ENCODE peak calls at places on chromosomes 11 and 22, in four cellular contexts. D, U, H and R are unnamed samples.

GRCh38 chr11:75639752-75640151 is 29.1 kb downstream of the MAP6 start:
- DNase-seq in D (peak; percentile 52), U (no peak), H (peak; percentile 31), R (peak; percentile 60)

GRCh38 chr11:27022659-27023251 is 17.9 kb upstream of the BBOX1 start:
- DNase-seq in D (no peak), U (no peak), H (no peak), R (no peak)

GRCh38 chr22:39287076-39287743 is 32.2 kb downstream of the RPL3 start:
- DNase-seq in D (no peak), U (no peak), H (no peak), R (peak; percentile 42)

GRCh38 chr11:27468643-27469332 is 3.8 kb downstream of the LGR4 start:
- DNase-seq in D (no peak), U (no peak), H (peak; percentile 33), R (no peak)

GRCh38 chr11:116343270-116343669 is 429.5 kb downstream of the BUD13 start:
- DNase-seq in D (no peak), U (no peak), H (no peak), R (peak; percentile 20)

GRCh38 chr11:64267207-64267945 is 16.0 kb downstream of the PLCB3 start:
- DNase-seq in D (no peak), U (no peak), H (peak; percentile 33), R (no peak)

GRCh38 chr11:833114-833791 is 501 bp downstream of the CD151 start:
- DNase-seq in D (no peak), U (no peak), H (no peak), R (no peak)

GRCh38 chr11:42066113-42066512 is 606.7 kb upstream of the LRRC4C start:
- DNase-seq in D (no peak), U (no peak), H (no peak), R (no peak)

GRCh38 chr22:39220897-39221850 is 23.6 kb downstream of the PDGFB start:
- DNase-seq in D (no peak), U (no peak), H (no peak), R (no peak)

GRCh38 chr11:111796696-111797095 is 30.5 kb upstream of the PPP2R1B start:
- DNase-seq in D (no peak), U (no peak), H (no peak), R (no peak)

GRCh38 chr11:68670208-68670992 is 13.9 kb upstream of the GAL start:
- DNase-seq in D (no peak), U (no peak), H (no peak), R (no peak)

GRCh38 chr22:30192427-30192826 is 54.1 kb downstream of the LIF start:
- DNase-seq in D (no peak), U (no peak), H (no peak), R (no peak)

GRCh38 chr11:77193915-77194830 is 66.1 kb downstream of the MYO7A start:
- DNase-seq in D (no peak), U (no peak), H (no peak), R (no peak)

GRCh38 chr11:114762437-114762836 is 84.1 kb downstream of the NXPE2 start:
- DNase-seq in D (peak; percentile 50), U (peak; percentile 15), H (peak; percentile 21), R (peak; percentile 44)

DNA sequence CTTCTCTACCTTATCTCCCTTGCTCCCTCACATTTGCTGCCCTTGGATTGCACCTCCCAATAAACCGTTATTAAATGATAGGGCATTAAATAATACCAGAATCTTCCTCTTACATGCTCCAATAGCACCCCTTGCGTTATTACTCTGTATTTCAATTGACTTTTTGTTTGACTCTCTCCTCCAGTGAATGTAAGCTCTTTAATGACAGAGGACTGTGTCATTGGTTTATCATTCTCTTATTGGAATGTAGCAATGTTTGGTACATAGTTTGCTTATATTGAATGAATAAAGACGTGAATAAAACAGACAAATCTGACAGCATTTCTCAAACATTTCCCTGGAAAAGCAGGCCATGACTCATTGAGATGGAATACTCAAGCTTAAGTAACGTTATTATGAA is 8.7 kb upstream of the MPEG1 start:
- DNase-seq in D (no peak), U (no peak), H (no peak), R (no peak)
- TF ChIP-seq CTCF in D (no peak), U (no peak), H (no peak), R (no peak)

GRCh38 chr22:36075724-36076123 is 47.1 kb upstream of the RBFOX2 start:
- DNase-seq in D (no peak), U (no peak), H (no peak), R (no peak)
- H3K4me3 ChIP-seq in D (no peak overlapping the region), U (no peak overlapping the region), H (no peak overlapping the region), R (no peak overlapping the region)

GRCh38 chr11:65604258-65604657 is 8.7 kb upstream of the KCNK7 start:
- DNase-seq in D (no peak), U (no peak), H (no peak), R (no peak)

GRCh38 chr11:65609711-65610110 is 4.3 kb downstream of the MAP3K11 start:
- DNase-seq in D (no peak), U (no peak), H (no peak), R (no peak)

GRCh38 chr11:65609236-65609635 is 4.8 kb downstream of the MAP3K11 start:
- DNase-seq in D (no peak), U (no peak), H (no peak), R (no peak)

GRCh38 chr11:65607614-65608426 is 6.2 kb downstream of the MAP3K11 start:
- DNase-seq in D (no peak), U (no peak), H (no peak), R (no peak)

GRCh38 chr11:65606876-65607613 is 7.0 kb downstream of the MAP3K11 start:
- DNase-seq in D (peak; percentile 92), U (peak; percentile 46), H (peak; percentile 96), R (peak; percentile 98)
- TF ChIP-seq POLR2A in D (no peak), U (no peak), H (no peak), R (no peak)

DNA sequence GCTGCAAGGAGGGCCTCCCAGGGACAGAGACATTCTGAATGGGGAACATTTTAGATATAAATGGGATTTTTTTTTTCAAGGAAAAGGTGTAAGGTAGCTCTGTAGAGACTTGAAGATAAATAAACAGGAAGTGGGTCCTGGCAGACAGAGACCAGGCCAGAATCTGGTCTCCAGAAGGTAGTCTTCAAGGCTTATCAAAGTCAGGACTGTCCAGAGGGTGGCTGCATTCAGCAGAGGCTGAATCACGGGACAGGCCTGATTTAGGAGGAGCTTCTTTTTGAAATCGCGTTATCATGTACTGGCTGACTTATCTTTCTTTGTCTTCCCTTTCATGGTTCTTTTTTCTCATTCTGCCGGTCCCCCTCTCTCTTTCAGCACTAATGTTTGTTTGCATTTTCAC is 542.9 kb downstream of the NTM start:
- DNase-seq in D (no peak), U (no peak), H (no peak), R (no peak)
- TF ChIP-seq CTCF in D (no peak), U (no peak), H (no peak), R (no peak)

DNA sequence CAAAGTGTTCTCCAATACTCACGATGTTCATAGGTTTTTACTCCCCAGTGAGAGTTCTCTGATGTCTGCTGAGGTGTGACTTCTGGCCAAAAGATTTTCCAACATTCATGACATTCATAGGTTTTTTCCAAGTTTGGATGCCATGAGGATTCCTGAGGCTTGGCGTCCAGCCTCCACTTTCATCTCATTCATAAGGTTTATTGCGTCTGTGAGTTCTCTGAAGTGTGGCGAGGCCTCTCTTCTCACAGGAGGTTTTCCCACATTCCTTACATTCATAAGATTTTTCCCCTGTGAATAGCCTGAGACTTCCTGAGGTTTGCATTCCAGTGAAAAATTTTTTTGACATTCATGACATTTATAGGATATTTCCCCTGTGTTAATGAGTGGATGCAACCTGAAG is 1014.1 kb downstream of the LRRC4C start:
- DNase-seq in D (no peak), U (no peak), H (no peak), R (no peak)
- H3K4me3 ChIP-seq in D (no peak overlapping the region), U (no peak overlapping the region), H (no peak overlapping the region), R (no peak overlapping the region)

DNA sequence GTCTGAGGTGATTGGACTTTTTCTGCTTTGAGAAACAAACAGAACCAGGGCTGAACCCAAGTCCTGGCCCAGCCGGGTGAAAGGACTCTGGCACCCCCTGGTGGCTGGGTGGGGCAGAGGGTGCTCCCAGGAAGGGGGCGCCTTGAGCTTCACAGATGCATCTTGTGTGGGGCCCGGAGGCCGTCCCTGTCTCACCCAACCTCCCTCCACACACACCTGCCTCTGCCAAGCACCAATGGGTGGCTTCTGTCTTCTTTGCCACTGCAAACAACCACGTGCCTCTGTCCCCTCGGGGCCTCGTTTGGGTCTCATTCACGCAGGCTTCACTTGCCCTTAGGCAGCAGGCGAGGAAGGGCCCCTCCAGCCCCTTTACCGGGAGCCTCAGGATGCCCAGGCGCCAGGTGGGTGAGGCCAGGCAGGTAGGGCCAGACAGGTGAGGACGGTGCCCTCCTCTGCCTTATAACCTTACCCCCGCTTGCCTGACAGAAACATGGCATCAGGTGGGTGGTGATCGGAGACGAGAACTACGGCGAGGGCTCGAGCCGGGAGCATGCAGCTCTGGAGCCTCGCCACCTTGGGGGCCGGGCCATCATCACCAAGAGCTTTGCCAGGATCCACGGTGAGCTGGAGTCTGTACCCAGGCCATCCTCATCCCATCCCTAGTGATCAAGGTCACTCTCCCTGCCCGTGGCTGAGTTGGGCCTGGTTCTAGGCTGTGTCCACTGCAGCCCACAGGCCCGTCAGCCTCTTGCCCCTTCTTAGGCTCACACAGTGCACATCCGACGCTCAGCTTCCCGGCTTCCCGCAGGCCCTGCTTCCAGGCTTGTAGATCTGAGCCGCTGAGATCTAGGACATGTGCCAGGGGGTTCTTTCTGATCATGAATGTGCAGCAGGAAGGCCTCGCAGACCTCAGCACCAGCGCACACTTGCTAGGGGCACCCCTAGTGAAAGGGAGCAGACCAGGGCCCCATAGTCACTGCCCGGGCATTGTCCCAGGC is 17.2 kb downstream of the POLR3H start:
- DNase-seq in D (no peak), U (peak; percentile 66), H (no peak), R (no peak)
- TF ChIP-seq POLR2A in D (no peak), U (no peak), H (no peak), R (no peak)